ENCODE peak calls at places on chromosomes 11 and 22, in nine cellular contexts. Z is NCI-H1417; Y is DMS 273 treated with DMSO at 0.1 percent for 48 hours; Q is activated CD4-positive, alpha-beta T cell treated with anti-CD3 and anti-CD28 coated beads, Interleukin-2, amount 50 U/mL, for 4 hours; O is skeletal muscle cell; U is stimulated activated CD8-positive, alpha-beta memory T cell treated with anti-CD3 and anti-CD28 coated beads, Interleukin-4, amount 100 ng/mL, for 48 hours; D is choroid plexus epithelial cell; E is naive thymus-derived CD8-positive, alpha-beta T cell; B is iris pigment epithelial cell. T is an unnamed sample.

GRCh38 chr11:84922836-84923235 is 704.3 kb downstream of the DLG2 start:
- DNase-seq in Z (peak), Y (no peak), Q (no peak), O (no peak), U (no peak), D (peak), E (no peak), B (no peak), T (peak)

GRCh38 chr11:625636-626319 is 1.0 kb upstream of the CDHR5 start:
- DNase-seq in Z (no peak), Y (no peak), Q (no peak), O (no peak), U (no peak), D (no peak), E (no peak), B (no peak), T (no peak)

GRCh38 chr22:38652858-38653257 is 3.3 kb downstream of the FAM227A start:
- DNase-seq in Z (no peak), Y (no peak), Q (no peak), O (no peak), U (no peak), D (peak), E (no peak), B (peak), T (no peak)

GRCh38 chr22:33821290-33821689 is 99.0 kb downstream of the LARGE1 start:
- DNase-seq in Z (no peak), Y (no peak), Q (no peak), O (no peak), U (no peak), D (no peak), E (no peak), B (no peak), T (no peak)

GRCh38 chr11:106988151-106988806 is 30.0 kb downstream of the GUCY1A2 start:
- DNase-seq in Z (no peak), Y (no peak), Q (no peak), O (peak), U (no peak), D (peak), E (no peak), B (peak), T (no peak)

GRCh38 chr11:110715541-110715940 is 3.3 kb upstream of the ARHGAP20 start:
- DNase-seq in Z (no peak), Y (no peak), Q (no peak), O (no peak), U (no peak), D (peak), E (no peak), B (peak), T (no peak)

GRCh38 chr22:38866024-38866398 is 6.0 kb downstream of the CBX6 start:
- DNase-seq in Z (no peak), Y (no peak), Q (no peak), O (no peak), U (no peak), D (no peak), E (no peak), B (no peak), T (no peak)

GRCh38 chr11:114085965-114086364 is 26.5 kb downstream of the ZBTB16 start:
- DNase-seq in Z (peak), Y (no peak), Q (no peak), O (no peak), U (no peak), D (no peak), E (no peak), B (no peak), T (no peak)

GRCh38 chr11:118067006-118067405 is 9.9 kb upstream of the TMPRSS4 start:
- DNase-seq in Z (peak), Y (no peak), Q (no peak), O (no peak), U (no peak), D (no peak), E (no peak), B (no peak), T (peak)

GRCh38 chr11:16049611-16050010 is 306.7 kb downstream of the SOX6 start:
- DNase-seq in Z (no peak), Y (no peak), Q (no peak), O (no peak), U (no peak), D (no peak), E (no peak), B (no peak), T (no peak)

GRCh38 chr11:120221115-120221752 is 10.4 kb downstream of the OAF start:
- DNase-seq in Z (no peak), Y (no peak), Q (no peak), O (no peak), U (no peak), D (no peak), E (no peak), B (no peak), T (no peak)

GRCh38 chr11:83610996-83611395 is 324.8 kb upstream of the CCDC90B start:
- DNase-seq in Z (no peak), Y (no peak), Q (no peak), O (no peak), U (no peak), D (no peak), E (no peak), B (no peak), T (no peak)